ENCODE peak calls at places on chromosomes 1 and 21, in four cellular contexts. J is A549, U is H1, Y is HepG2. W is an unnamed sample. For H3K9me3, the result is how much of the 10 kb centered on the place peaks cover.

GRCh38 chr1:16158025-16158424 is 2.2 kb upstream of the EPHA2 start:
- DNase-seq in J (no peak), U (no peak), Y (no peak), W (no peak)

GRCh38 chr1:174242856-174243255 is 83.5 kb downstream of the RABGAP1L start:
- DNase-seq in J (no peak), U (no peak), Y (no peak), W (no peak)

GRCh38 chr21:44443891-44444285 is 11.4 kb upstream of the LRRC3 start:
- DNase-seq in J (no peak), U (no peak), Y (no peak), W (no peak)

GRCh38 chr1:31877544-31877943 is 60.6 kb downstream of the PTP4A2 start:
- DNase-seq in J (no peak), U (no peak), Y (no peak), W (no peak)

GRCh38 chr1:99992760-99993467 is 23.1 kb downstream of the SLC35A3 start:
- DNase-seq in J (no peak), U (no peak), Y (no peak), W (peak)

GRCh38 chr1:106554294-106554693 is 502.2 kb upstream of the PRMT6 start:
- DNase-seq in J (no peak), U (no peak), Y (no peak), W (no peak)

GRCh38 chr1:156138366-156138969 is 14.9 kb upstream of the SEMA4A start:
- DNase-seq in J (no peak), U (no peak), Y (no peak), W (no peak)

GRCh38 chr21:42112857-42113256 is 41.7 kb downstream of the UMODL1 start:
- DNase-seq in J (no peak), U (no peak), Y (no peak), W (no peak)

GRCh38 chr1:165886988-165887387 is 59.6 kb downstream of the UCK2 start:
- DNase-seq in J (no peak), U (no peak), Y (no peak), W (no peak)

GRCh38 chr1:85320371-85321131 is 44.1 kb upstream of the BCL10 start:
- DNase-seq in J (peak), U (no peak), Y (no peak), W (no peak)

GRCh38 chr1:241356187-241356518 is 852 bp downstream of the RGS7 start:
- DNase-seq in J (no peak), U (no peak), Y (no peak), W (no peak)

GRCh38 chr1:221567859-221568507 is 173.9 kb downstream of the DUSP10 start:
- DNase-seq in J (no peak), U (no peak), Y (no peak), W (no peak)

GRCh38 chr1:85504417-85504816 is 39.5 kb upstream of the DDAH1 start:
- DNase-seq in J (no peak), U (no peak), Y (no peak), W (no peak)

GRCh38 chr1:175536369-175536768 is 207.0 kb downstream of the TNR start:
- DNase-seq in J (no peak), U (no peak), Y (no peak), W (no peak)

DNA sequence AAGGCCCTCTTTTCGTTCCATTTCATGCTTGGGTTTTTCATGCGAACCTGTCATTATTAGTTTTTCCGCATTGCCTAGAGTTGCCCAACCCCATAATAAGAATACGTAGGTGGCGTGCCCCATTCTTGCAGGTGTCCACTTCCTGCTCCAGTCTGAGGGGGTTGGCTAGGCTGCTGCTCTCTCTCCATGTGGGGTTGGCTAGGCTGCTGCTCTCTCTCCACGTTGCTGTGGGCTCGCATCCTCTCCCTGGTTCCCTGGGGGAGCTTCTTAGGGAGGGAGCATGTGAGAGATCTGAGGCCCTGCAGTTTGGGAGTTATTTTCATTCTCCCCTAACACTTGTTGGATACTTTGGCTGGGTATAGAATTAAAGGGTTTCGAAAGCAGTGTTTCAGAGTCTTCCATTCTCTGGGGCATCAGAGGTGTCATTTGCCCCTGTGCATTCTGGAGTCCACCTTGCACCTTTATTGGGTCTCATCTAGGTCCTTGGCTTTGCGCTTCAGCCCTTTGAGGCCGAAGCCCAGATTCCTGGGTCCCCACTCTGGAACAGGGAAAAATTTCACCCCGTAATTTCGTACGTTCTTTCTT is 8.6 kb downstream of the C1orf35 start:
- DNase-seq in J (no peak), U (no peak), Y (no peak), W (no peak)
- H3K9me3 ChIP-seq in J (under half), U (under half), Y (under half), W (under half)

DNA sequence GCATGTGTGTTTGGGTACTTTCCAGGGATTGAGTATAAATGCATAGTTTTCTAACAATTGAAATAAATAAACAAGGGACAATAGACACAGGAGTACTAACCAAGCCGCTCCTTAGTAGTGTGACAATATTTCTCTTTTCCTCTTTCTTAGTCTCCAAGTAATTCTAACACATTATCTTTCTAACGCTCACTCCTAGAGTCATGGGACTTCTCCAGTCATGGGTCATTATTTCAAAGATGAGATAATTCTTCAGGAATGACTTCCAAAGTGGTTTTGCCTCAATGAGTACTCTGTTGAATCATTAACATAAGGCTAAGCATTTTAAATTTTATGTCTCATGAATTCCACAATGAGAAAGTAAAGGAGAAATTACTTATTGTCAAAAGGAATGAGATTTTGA is 605.8 kb upstream of the ADAMTS5 start:
- DNase-seq in J (no peak), U (no peak), Y (no peak), W (no peak)
- TF ChIP-seq KDM1A in J (no peak), U (no peak), Y (no peak), W (no peak)

GRCh38 chr21:14143999-14144398 is 66.8 kb downstream of the LIPI start:
- DNase-seq in J (no peak), U (no peak), Y (no peak), W (no peak)
- H3K9me3 ChIP-seq in J (under half), U (under half), Y (under half), W (under half)

GRCh38 chr1:38918568-38918967 is 23.1 kb downstream of the RHBDL2 start:
- DNase-seq in J (no peak), U (no peak), Y (no peak), W (no peak)

GRCh38 chr1:38926091-38926490 is 15.5 kb downstream of the RHBDL2 start:
- DNase-seq in J (no peak), U (no peak), Y (no peak), W (no peak)

GRCh38 chr1:38925381-38925780 is 16.2 kb downstream of the RHBDL2 start:
- DNase-seq in J (no peak), U (no peak), Y (no peak), W (no peak)

GRCh38 chr1:38919075-38919474 is 22.6 kb downstream of the RHBDL2 start:
- DNase-seq in J (no peak), U (no peak), Y (peak), W (no peak)

DNA sequence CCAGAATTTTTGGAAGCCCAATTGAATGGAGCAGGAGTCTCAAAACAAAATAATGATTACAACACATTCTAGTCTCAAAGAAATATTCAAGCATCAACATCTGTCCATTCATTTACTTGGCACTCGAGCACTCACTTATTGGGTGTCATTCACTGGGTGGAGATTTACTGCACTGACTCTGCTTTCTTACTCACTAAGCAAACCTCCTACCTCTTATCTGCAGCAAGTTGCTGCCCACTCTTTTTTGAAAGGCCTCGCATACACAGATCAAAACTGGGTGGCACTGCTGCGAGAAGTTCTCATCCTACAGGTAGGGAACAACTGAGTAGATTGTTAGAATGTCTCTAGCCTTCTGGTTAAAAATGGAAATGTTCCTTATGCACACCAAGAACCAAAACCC is 18.0 kb downstream of the RHBDL2 start:
- DNase-seq in J (no peak), U (no peak), Y (no peak), W (no peak)
- TF ChIP-seq KDM1A in J (no peak), U (no peak), Y (no peak), W (no peak)

DNA sequence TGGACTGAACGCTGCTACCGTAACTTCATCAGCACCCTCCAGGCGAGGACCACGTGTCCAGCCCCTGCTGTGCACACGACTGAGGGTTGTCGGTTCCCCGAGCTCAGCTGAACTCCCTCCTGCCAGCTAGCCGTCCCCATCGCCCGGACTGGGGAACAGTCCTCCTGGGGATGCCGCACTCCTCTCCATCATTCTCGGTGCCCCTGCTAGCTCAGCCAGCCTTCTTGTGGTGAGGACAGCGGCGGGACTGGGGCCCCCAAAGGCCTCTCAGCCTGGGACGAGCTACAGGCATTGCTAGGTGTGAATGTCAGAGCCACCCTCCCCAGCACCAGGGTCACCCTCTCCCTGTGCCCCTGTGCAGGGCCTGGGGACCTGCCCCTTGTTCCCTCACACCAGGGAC is 8.8 kb upstream of the TTC34 start:
- DNase-seq in J (no peak), U (no peak), Y (no peak), W (no peak)
- H3K9me3 ChIP-seq in J (under half), U (half or more), Y (under half), W (under half)

DNA sequence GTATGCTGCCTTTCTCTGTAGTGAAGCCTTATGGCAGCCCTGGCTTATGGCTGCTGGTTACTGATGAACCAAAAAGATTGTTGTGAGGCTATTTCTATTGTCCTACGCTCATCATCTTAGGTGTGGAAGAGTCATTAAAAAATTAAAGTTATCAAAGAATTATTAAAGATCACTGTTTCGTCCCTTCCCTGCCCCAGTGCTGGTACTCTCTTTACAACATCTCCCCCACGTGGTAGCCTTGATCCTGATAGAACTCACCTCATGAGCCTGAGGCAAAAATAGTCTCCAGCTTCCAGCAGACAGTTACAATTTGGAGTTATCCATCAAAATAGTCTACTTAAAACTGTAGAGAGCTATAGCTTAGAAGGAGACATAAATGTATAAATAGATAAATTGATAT is 201.5 kb downstream of the S1PR1 start:
- DNase-seq in J (no peak), U (no peak), Y (peak), W (no peak)
- TF ChIP-seq KDM1A in J (no peak), U (no peak), Y (no peak), W (no peak)

GRCh38 chr1:228240411-228241240 is 32.8 kb downstream of the OBSCN start:
- DNase-seq in J (no peak), U (no peak), Y (no peak), W (no peak)

GRCh38 chr1:228243093-228243492 is 35.2 kb downstream of the OBSCN start:
- DNase-seq in J (no peak), U (no peak), Y (no peak), W (no peak)

GRCh38 chr1:228241259-228241658 is 33.4 kb downstream of the OBSCN start:
- DNase-seq in J (no peak), U (no peak), Y (no peak), W (no peak)

GRCh38 chr1:228245111-228245510 is 37.3 kb downstream of the OBSCN start:
- DNase-seq in J (no peak), U (no peak), Y (no peak), W (no peak)

DNA sequence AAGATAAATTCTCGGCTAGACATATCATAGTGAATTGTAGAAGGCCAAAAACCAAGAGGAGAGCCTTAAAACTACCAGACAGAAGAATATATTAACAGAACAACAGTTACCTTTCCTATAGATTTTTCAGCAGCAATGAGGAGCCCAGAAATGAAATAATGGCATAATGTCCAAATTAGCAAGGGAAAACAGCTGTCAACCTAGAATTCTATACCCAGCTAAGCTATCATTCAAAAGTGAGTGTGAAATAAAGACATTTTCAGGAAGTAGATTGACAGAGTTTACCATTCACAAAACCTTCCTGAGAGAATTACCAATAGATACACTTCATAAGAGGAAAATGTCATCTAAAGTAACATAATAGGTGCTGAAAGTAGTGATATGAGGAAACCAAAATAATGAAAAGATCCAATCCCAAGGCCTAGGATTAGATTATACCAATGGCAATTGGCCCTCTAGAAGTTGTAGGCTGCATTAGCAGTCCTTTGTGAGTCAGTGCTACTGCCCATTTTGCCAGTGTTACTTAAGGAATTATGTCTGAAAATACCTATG is 34.5 kb downstream of the OBSCN start:
- DNase-seq in J (no peak), U (no peak), Y (no peak), W (no peak)
- H3K9me3 ChIP-seq in J (half or more), U (half or more), Y (under half), W (under half)

GRCh38 chr1:178037510-178038253 is 56.2 kb upstream of the RASAL2 start:
- DNase-seq in J (peak), U (peak), Y (peak), W (peak)
- TF ChIP-seq KDM1A in J (no peak), U (peak), Y (no peak), W (no peak)